ENCODE peak calls at places on chromosomes 11 and 22, in five cellular contexts. D is lower lobe of right lung, H is A549, X is sigmoid colon, T is ovary. L is an unnamed sample.

GRCh38 chr11:57336111-57336666 is 497 bp upstream of the SSRP1 start:
- DNase-seq in X (no peak), H (no peak), D (no peak), T (no peak), L (no peak)

GRCh38 chr11:130131957-130132850 is 27.4 kb upstream of the ST14 start:
- DNase-seq in H (peak), D (no peak), T (no peak), X (no peak), L (peak)

GRCh38 chr11:108019870-108020540 is 11.3 kb downstream of the CUL5 start:
- DNase-seq in H (no peak), T (no peak), D (no peak), X (no peak), L (no peak)

GRCh38 chr11:118008271-118008903 is 22.2 kb downstream of the IL10RA start:
- DNase-seq in H (no peak), X (no peak), D (no peak), T (no peak), L (no peak)

GRCh38 chr11:72723508-72723907 is 28.7 kb downstream of the ARAP1 start:
- DNase-seq in H (no peak), T (no peak), X (no peak), D (no peak), L (no peak)

GRCh38 chr11:94128171-94128745 is 383 bp upstream of the PANX1 start:
- DNase-seq in T (no peak), D (peak), H (no peak), X (peak), L (peak)

GRCh38 chr11:102882389-102883024 is 7.7 kb upstream of the MMP12 start:
- DNase-seq in H (no peak), T (no peak), X (no peak), D (no peak), L (peak)

GRCh38 chr11:67631427-67631826 is 1.7 kb upstream of the NUDT8 start:
- DNase-seq in X (no peak), T (no peak), H (no peak), D (peak), L (no peak)

GRCh38 chr11:17388609-17389204 is at the start of gene KCNJ11:
- DNase-seq in X (no peak), H (peak), D (no peak), T (no peak), L (no peak)

GRCh38 chr22:32951081-32951806 is 106.9 kb downstream of the SYN3 start:
- DNase-seq in D (no peak), H (no peak), T (no peak), X (no peak), L (no peak)

GRCh38 chr11:122637538-122637937 is 18.0 kb upstream of the UBASH3B start:
- DNase-seq in H (no peak), X (no peak), T (no peak), D (no peak), L (no peak)

GRCh38 chr11:111189466-111189865 is 56.1 kb upstream of the POU2AF2 start:
- DNase-seq in X (no peak), D (no peak), H (no peak), T (no peak), L (no peak)

GRCh38 chr11:65366340-65366773 is 11.8 kb downstream of the TIGD3 start:
- DNase-seq in H (peak), D (no peak), X (no peak), T (peak), L (peak)

GRCh38 chr11:69040581-69041260 is 8.0 kb upstream of the TPCN2 start:
- DNase-seq in H (no peak), T (no peak), D (no peak), X (no peak), L (no peak)

GRCh38 chr11:19398772-19399542 is 158.2 kb upstream of the E2F8 start:
- DNase-seq in H (no peak), D (no peak), X (peak), T (peak), L (no peak)

GRCh38 chr11:28606930-28607329 is 498.7 kb downstream of the METTL15 start:
- DNase-seq in H (no peak), X (no peak), T (no peak), D (no peak), L (no peak)

GRCh38 chr11:5596611-5597201 is at the start of gene TRIM6:
- DNase-seq in D (peak), X (peak), H (peak), T (peak), L (peak)

DNA sequence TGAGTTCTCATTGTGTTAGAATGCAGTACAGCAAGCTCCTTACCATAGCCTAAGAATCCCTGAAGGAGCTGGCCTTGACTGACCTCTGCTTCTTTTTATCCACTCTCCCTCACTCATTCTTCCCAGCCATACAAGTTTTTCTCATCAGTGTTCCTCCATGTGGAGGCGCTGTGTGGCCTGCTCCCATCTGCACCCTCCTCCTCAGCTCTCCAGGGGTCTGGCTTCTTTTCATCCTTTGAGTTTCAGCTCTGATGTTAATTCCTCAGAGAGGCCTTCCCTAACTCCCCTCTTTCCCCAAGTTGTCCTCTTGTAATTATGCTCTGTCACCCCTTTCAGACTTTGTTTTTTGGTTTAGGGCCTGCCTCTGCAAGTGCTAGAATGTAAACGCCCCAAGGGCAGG is 144.8 kb downstream of the WNT7B start:
- DNase-seq in H (no peak), X (no peak), D (no peak), T (no peak), L (no peak)
- TF ChIP-seq CTCF in H (no peak), X (no peak), D (no peak), T (no peak), L (no peak)

DNA sequence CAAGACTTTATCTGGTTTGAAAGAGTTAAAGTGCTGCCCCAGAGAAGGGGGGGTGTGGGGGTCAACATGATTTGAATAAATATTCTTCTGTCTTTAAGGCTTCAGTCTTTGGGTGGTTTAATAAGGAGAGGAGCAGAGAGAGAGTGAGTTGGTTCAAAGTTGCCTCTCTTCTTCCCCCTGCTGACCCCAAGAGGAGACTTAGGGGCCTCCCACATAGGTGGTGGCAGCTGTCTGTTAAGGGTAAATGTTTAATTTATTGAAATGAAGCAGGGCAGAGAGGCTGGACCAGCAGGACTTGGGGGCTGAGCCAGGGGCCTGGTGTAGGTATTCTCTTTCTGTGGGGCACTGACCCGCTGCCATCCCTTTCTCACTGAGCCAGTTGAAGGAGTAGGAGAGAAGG is 5.5 kb downstream of the POU2F3 start:
- DNase-seq in T (no peak), X (no peak), H (no peak), D (no peak), L (no peak)
- TF ChIP-seq CTCF in T (no peak), X (no peak), H (no peak), D (no peak), L (no peak)

GRCh38 chr11:2691991-2692841 is 7.6 kb downstream of the KCNQ1OT1 start:
- DNase-seq in X (peak), T (peak), D (no peak), H (no peak), L (no peak)

GRCh38 chr11:2693271-2693833 is 6.4 kb downstream of the KCNQ1OT1 start:
- DNase-seq in X (peak), D (no peak), H (no peak), T (no peak), L (no peak)

GRCh38 chr11:2694995-2695939 is 4.5 kb downstream of the KCNQ1OT1 start:
- DNase-seq in T (peak), D (no peak), X (peak), H (no peak), L (no peak)

GRCh38 chr11:2694495-2694894 is 5.3 kb downstream of the KCNQ1OT1 start:
- DNase-seq in T (no peak), X (no peak), D (no peak), H (no peak), L (no peak)

GRCh38 chr11:2693851-2694261 is 5.9 kb downstream of the KCNQ1OT1 start:
- DNase-seq in T (no peak), X (peak), D (no peak), H (no peak), L (no peak)
- TF ChIP-seq CTCF in T (no peak), X (no peak), D (no peak), H (no peak), L (no peak)

GRCh38 chr22:19757985-19758895 is 2.3 kb upstream of the TBX1 start:
- DNase-seq in X (no peak), D (no peak), T (no peak), H (no peak), L (peak)

GRCh38 chr22:19755145-19755710 is 5.3 kb upstream of the TBX1 start:
- DNase-seq in X (no peak), T (no peak), H (no peak), D (no peak), L (peak)

GRCh38 chr22:19755722-19756287 is 4.8 kb upstream of the TBX1 start:
- DNase-seq in H (no peak), D (no peak), T (no peak), X (no peak), L (peak)

GRCh38 chr22:19757140-19757984 is 3.2 kb upstream of the TBX1 start:
- DNase-seq in H (no peak), X (no peak), D (no peak), T (no peak), L (peak)

GRCh38 chr22:19756288-19757128 is 4.1 kb upstream of the TBX1 start:
- DNase-seq in X (no peak), D (peak), H (peak), T (no peak), L (peak)
- TF ChIP-seq CTCF in X (no peak), D (peak), H (peak), T (peak), L (peak)

GRCh38 chr11:90639687-90640086 is 416.8 kb upstream of the CHORDC1 start:
- DNase-seq in H (no peak), X (no peak), T (no peak), D (no peak), L (no peak)
- TF ChIP-seq CTCF in H (peak), X (peak), T (no peak), D (peak), L (peak)